ENCODE peak calls at places on chromosomes 11 and 22, in five cellular contexts. One of them, this sample, is unnamed.

GRCh38 chr22:50298937-50299656 is 8.3 kb downstream of the PLXNB2 start:
- DNase-seq in progenitor cell of endocrine pancreas: no peak
- DNase-seq in retina: no peak
- DNase-seq in stimulated activated CD8-positive, alpha-beta memory T cell treated with anti-CD3 and anti-CD28 coated beads, Interleukin-4, amount 100 ng/mL, for 48 hours: no peak
- DNase-seq in A673: peak; percentile 80
- DNase-seq in this sample: peak; percentile 70

GRCh38 chr11:43359432-43359818 is 705 bp downstream of the TTC17 start:
- DNase-seq in progenitor cell of endocrine pancreas: no peak
- DNase-seq in retina: no peak
- DNase-seq in stimulated activated CD8-positive, alpha-beta memory T cell treated with anti-CD3 and anti-CD28 coated beads, Interleukin-4, amount 100 ng/mL, for 48 hours: no peak
- DNase-seq in A673: peak; percentile 65
- DNase-seq in this sample: peak; percentile 69

GRCh38 chr11:76721755-76722677 is 51.5 kb upstream of the LRRC32 start:
- DNase-seq in progenitor cell of endocrine pancreas: peak; percentile 73
- DNase-seq in retina: peak; percentile 86
- DNase-seq in stimulated activated CD8-positive, alpha-beta memory T cell treated with anti-CD3 and anti-CD28 coated beads, Interleukin-4, amount 100 ng/mL, for 48 hours: peak; percentile 90
- DNase-seq in A673: peak; percentile 93
- DNase-seq in this sample: peak; percentile 88

GRCh38 chr11:73931039-73931645 is 19.7 kb upstream of the DNAJB13 start:
- DNase-seq in progenitor cell of endocrine pancreas: no peak
- DNase-seq in retina: peak; percentile 40
- DNase-seq in stimulated activated CD8-positive, alpha-beta memory T cell treated with anti-CD3 and anti-CD28 coated beads, Interleukin-4, amount 100 ng/mL, for 48 hours: no peak
- DNase-seq in A673: peak; percentile 90
- DNase-seq in this sample: peak; percentile 84

GRCh38 chr22:42613869-42614268 is 814 bp downstream of the POLDIP3 start:
- DNase-seq in progenitor cell of endocrine pancreas: no peak
- DNase-seq in retina: no peak
- DNase-seq in stimulated activated CD8-positive, alpha-beta memory T cell treated with anti-CD3 and anti-CD28 coated beads, Interleukin-4, amount 100 ng/mL, for 48 hours: peak; percentile 49
- DNase-seq in A673: peak; percentile 40
- DNase-seq in this sample: peak; percentile 64

GRCh38 chr11:131618203-131618602 is 247.8 kb downstream of the NTM start:
- DNase-seq in progenitor cell of endocrine pancreas: no peak
- DNase-seq in retina: no peak
- DNase-seq in stimulated activated CD8-positive, alpha-beta memory T cell treated with anti-CD3 and anti-CD28 coated beads, Interleukin-4, amount 100 ng/mL, for 48 hours: no peak
- DNase-seq in A673: no peak
- DNase-seq in this sample: no peak

GRCh38 chr22:46293591-46294260 is 2.9 kb upstream of the GTSE1 start:
- DNase-seq in progenitor cell of endocrine pancreas: no peak
- DNase-seq in retina: no peak
- DNase-seq in stimulated activated CD8-positive, alpha-beta memory T cell treated with anti-CD3 and anti-CD28 coated beads, Interleukin-4, amount 100 ng/mL, for 48 hours: no peak
- DNase-seq in A673: peak; percentile 69
- DNase-seq in this sample: peak; percentile 12

GRCh38 chr11:763073-763463 is 14.2 kb downstream of the GATD1 start:
- DNase-seq in progenitor cell of endocrine pancreas: no peak
- DNase-seq in retina: no peak
- DNase-seq in stimulated activated CD8-positive, alpha-beta memory T cell treated with anti-CD3 and anti-CD28 coated beads, Interleukin-4, amount 100 ng/mL, for 48 hours: no peak
- DNase-seq in A673: no peak
- DNase-seq in this sample: peak; percentile 81

GRCh38 chr22:48575567-48576332 is 1251.9 kb downstream of the BRD1 start:
- DNase-seq in progenitor cell of endocrine pancreas: no peak
- DNase-seq in retina: no peak
- DNase-seq in stimulated activated CD8-positive, alpha-beta memory T cell treated with anti-CD3 and anti-CD28 coated beads, Interleukin-4, amount 100 ng/mL, for 48 hours: no peak
- DNase-seq in A673: no peak
- DNase-seq in this sample: peak; percentile 47

GRCh38 chr22:23325183-23325582 is 144.9 kb downstream of the BCR start:
- DNase-seq in progenitor cell of endocrine pancreas: no peak
- DNase-seq in retina: peak; percentile 27
- DNase-seq in stimulated activated CD8-positive, alpha-beta memory T cell treated with anti-CD3 and anti-CD28 coated beads, Interleukin-4, amount 100 ng/mL, for 48 hours: no peak
- DNase-seq in A673: no peak
- DNase-seq in this sample: peak; percentile 39

GRCh38 chr11:63641727-63642126 is 27.5 kb upstream of the PLAAT3 start:
- DNase-seq in progenitor cell of endocrine pancreas: no peak
- DNase-seq in retina: no peak
- DNase-seq in stimulated activated CD8-positive, alpha-beta memory T cell treated with anti-CD3 and anti-CD28 coated beads, Interleukin-4, amount 100 ng/mL, for 48 hours: no peak
- DNase-seq in A673: no peak
- DNase-seq in this sample: no peak

GRCh38 chr11:134024420-134025085 is 44.3 kb upstream of the JAM3 start:
- DNase-seq in progenitor cell of endocrine pancreas: no peak
- DNase-seq in retina: peak; percentile 45
- DNase-seq in stimulated activated CD8-positive, alpha-beta memory T cell treated with anti-CD3 and anti-CD28 coated beads, Interleukin-4, amount 100 ng/mL, for 48 hours: peak; percentile 74
- DNase-seq in A673: no peak
- DNase-seq in this sample: peak; percentile 56

GRCh38 chr11:3667149-3668035 is 3.8 kb downstream of the CHRNA10 start:
- DNase-seq in progenitor cell of endocrine pancreas: no peak
- DNase-seq in retina: no peak
- DNase-seq in stimulated activated CD8-positive, alpha-beta memory T cell treated with anti-CD3 and anti-CD28 coated beads, Interleukin-4, amount 100 ng/mL, for 48 hours: no peak
- DNase-seq in A673: no peak
- DNase-seq in this sample: no peak

GRCh38 chr11:111429066-111429506 is 50.0 kb upstream of the POU2AF1 start:
- DNase-seq in progenitor cell of endocrine pancreas: no peak
- DNase-seq in retina: no peak
- DNase-seq in stimulated activated CD8-positive, alpha-beta memory T cell treated with anti-CD3 and anti-CD28 coated beads, Interleukin-4, amount 100 ng/mL, for 48 hours: peak; percentile 86
- DNase-seq in A673: peak; percentile 90
- DNase-seq in this sample: peak; percentile 74

GRCh38 chr11:35997908-35998307 is 54.0 kb downstream of the LDLRAD3 start:
- DNase-seq in progenitor cell of endocrine pancreas: no peak
- DNase-seq in retina: no peak
- DNase-seq in stimulated activated CD8-positive, alpha-beta memory T cell treated with anti-CD3 and anti-CD28 coated beads, Interleukin-4, amount 100 ng/mL, for 48 hours: no peak
- DNase-seq in A673: no peak
- DNase-seq in this sample: peak; percentile 45

GRCh38 chr22:50490531-50491308 is 4.1 kb downstream of the MIOX start:
- DNase-seq in progenitor cell of endocrine pancreas: no peak
- DNase-seq in retina: no peak
- DNase-seq in stimulated activated CD8-positive, alpha-beta memory T cell treated with anti-CD3 and anti-CD28 coated beads, Interleukin-4, amount 100 ng/mL, for 48 hours: no peak
- DNase-seq in A673: peak; percentile 47
- DNase-seq in this sample: no peak

GRCh38 chr11:1444823-1445422 is 41.7 kb downstream of the MOB2 start:
- DNase-seq in progenitor cell of endocrine pancreas: no peak
- DNase-seq in retina: no peak
- DNase-seq in stimulated activated CD8-positive, alpha-beta memory T cell treated with anti-CD3 and anti-CD28 coated beads, Interleukin-4, amount 100 ng/mL, for 48 hours: no peak
- DNase-seq in A673: no peak
- DNase-seq in this sample: no peak

GRCh38 chr11:119029340-119030028 is 1.2 kb downstream of the SLC37A4 start:
- DNase-seq in progenitor cell of endocrine pancreas: no peak
- DNase-seq in retina: peak; percentile 31
- DNase-seq in stimulated activated CD8-positive, alpha-beta memory T cell treated with anti-CD3 and anti-CD28 coated beads, Interleukin-4, amount 100 ng/mL, for 48 hours: peak; percentile 46
- DNase-seq in A673: no peak
- DNase-seq in this sample: peak; percentile 51

GRCh38 chr11:33557201-33557600 is 143.4 kb downstream of the C11orf91 start:
- DNase-seq in progenitor cell of endocrine pancreas: no peak
- DNase-seq in retina: no peak
- DNase-seq in stimulated activated CD8-positive, alpha-beta memory T cell treated with anti-CD3 and anti-CD28 coated beads, Interleukin-4, amount 100 ng/mL, for 48 hours: no peak
- DNase-seq in A673: no peak
- DNase-seq in this sample: no peak

GRCh38 chr11:35787626-35788025 is 125.1 kb downstream of the TRIM44 start:
- DNase-seq in progenitor cell of endocrine pancreas: no peak
- DNase-seq in retina: no peak
- DNase-seq in stimulated activated CD8-positive, alpha-beta memory T cell treated with anti-CD3 and anti-CD28 coated beads, Interleukin-4, amount 100 ng/mL, for 48 hours: no peak
- DNase-seq in A673: no peak
- DNase-seq in this sample: peak; percentile 79

GRCh38 chr11:95802806-95803205 is 12.5 kb downstream of the CEP57 start:
- DNase-seq in progenitor cell of endocrine pancreas: no peak
- DNase-seq in retina: no peak
- DNase-seq in stimulated activated CD8-positive, alpha-beta memory T cell treated with anti-CD3 and anti-CD28 coated beads, Interleukin-4, amount 100 ng/mL, for 48 hours: no peak
- DNase-seq in A673: no peak
- DNase-seq in this sample: no peak

GRCh38 chr11:36101466-36101865 is 157.6 kb downstream of the LDLRAD3 start:
- DNase-seq in progenitor cell of endocrine pancreas: no peak
- DNase-seq in retina: no peak
- DNase-seq in stimulated activated CD8-positive, alpha-beta memory T cell treated with anti-CD3 and anti-CD28 coated beads, Interleukin-4, amount 100 ng/mL, for 48 hours: no peak
- DNase-seq in A673: no peak
- DNase-seq in this sample: no peak

GRCh38 chr11:131356201-131356600 is 14.2 kb upstream of the NTM start:
- DNase-seq in progenitor cell of endocrine pancreas: no peak
- DNase-seq in retina: no peak
- DNase-seq in stimulated activated CD8-positive, alpha-beta memory T cell treated with anti-CD3 and anti-CD28 coated beads, Interleukin-4, amount 100 ng/mL, for 48 hours: no peak
- DNase-seq in A673: no peak
- DNase-seq in this sample: no peak

GRCh38 chr11:1891831-1892115 is at the start of gene PRR33:
- DNase-seq in progenitor cell of endocrine pancreas: no peak
- DNase-seq in retina: no peak
- DNase-seq in stimulated activated CD8-positive, alpha-beta memory T cell treated with anti-CD3 and anti-CD28 coated beads, Interleukin-4, amount 100 ng/mL, for 48 hours: no peak
- DNase-seq in A673: no peak
- DNase-seq in this sample: no peak

GRCh38 chr11:17263803-17264202 is 12.7 kb upstream of the NUCB2 start:
- DNase-seq in progenitor cell of endocrine pancreas: no peak
- DNase-seq in retina: no peak
- DNase-seq in stimulated activated CD8-positive, alpha-beta memory T cell treated with anti-CD3 and anti-CD28 coated beads, Interleukin-4, amount 100 ng/mL, for 48 hours: no peak
- DNase-seq in A673: peak; percentile 11
- DNase-seq in this sample: peak; percentile 77

GRCh38 chr11:128095459-128096096 is 491.8 kb downstream of the ETS1 start:
- DNase-seq in progenitor cell of endocrine pancreas: no peak
- DNase-seq in retina: no peak
- DNase-seq in stimulated activated CD8-positive, alpha-beta memory T cell treated with anti-CD3 and anti-CD28 coated beads, Interleukin-4, amount 100 ng/mL, for 48 hours: no peak
- DNase-seq in A673: peak; percentile 15
- DNase-seq in this sample: peak; percentile 13

GRCh38 chr22:47450876-47451475 is 688.5 kb downstream of the TBC1D22A start:
- DNase-seq in progenitor cell of endocrine pancreas: no peak
- DNase-seq in retina: no peak
- DNase-seq in stimulated activated CD8-positive, alpha-beta memory T cell treated with anti-CD3 and anti-CD28 coated beads, Interleukin-4, amount 100 ng/mL, for 48 hours: no peak
- DNase-seq in A673: no peak
- DNase-seq in this sample: no peak

GRCh38 chr22:25177895-25178294 is 21.8 kb upstream of the CRYBB3 start:
- DNase-seq in progenitor cell of endocrine pancreas: no peak
- DNase-seq in retina: no peak
- DNase-seq in stimulated activated CD8-positive, alpha-beta memory T cell treated with anti-CD3 and anti-CD28 coated beads, Interleukin-4, amount 100 ng/mL, for 48 hours: no peak
- DNase-seq in A673: no peak
- DNase-seq in this sample: no peak

GRCh38 chr11:64251986-64252837 is 882 bp downstream of the PLCB3 start:
- DNase-seq in progenitor cell of endocrine pancreas: no peak
- DNase-seq in retina: no peak
- DNase-seq in stimulated activated CD8-positive, alpha-beta memory T cell treated with anti-CD3 and anti-CD28 coated beads, Interleukin-4, amount 100 ng/mL, for 48 hours: peak; percentile 62
- DNase-seq in A673: peak; percentile 55
- DNase-seq in this sample: peak; percentile 74

GRCh38 chr11:8080674-8081590 is at the start of gene TUB:
- DNase-seq in progenitor cell of endocrine pancreas: peak; percentile 22
- DNase-seq in retina: peak; percentile 63
- DNase-seq in stimulated activated CD8-positive, alpha-beta memory T cell treated with anti-CD3 and anti-CD28 coated beads, Interleukin-4, amount 100 ng/mL, for 48 hours: no peak
- DNase-seq in A673: peak; percentile 2
- DNase-seq in this sample: peak; percentile 81

GRCh38 chr11:126157326-126158030 is 54.0 kb downstream of the RPUSD4 start:
- DNase-seq in progenitor cell of endocrine pancreas: no peak
- DNase-seq in retina: peak; percentile 16
- DNase-seq in stimulated activated CD8-positive, alpha-beta memory T cell treated with anti-CD3 and anti-CD28 coated beads, Interleukin-4, amount 100 ng/mL, for 48 hours: no peak
- DNase-seq in A673: no peak
- DNase-seq in this sample: no peak

This sample was measured in NCI-H69.